ENCODE peak calls at places on chromosome 18, in seven cellular contexts. Q is Panc1, S is GM23338, C is HepG2, D is K562, I is HCT116, O is GM12878. W is an unnamed sample.

GRCh38 chr18:64171576-64171975 is 22.7 kb upstream of the LINC00305 start:
- ATAC-seq in Q (no peak), S (no peak), C (no peak), D (no peak), I (no peak), O (no peak), W (no peak)

GRCh38 chr18:36405611-36406010 is 108.1 kb downstream of the FHOD3 start:
- ATAC-seq in Q (no peak), S (no peak), C (no peak), D (no peak), I (no peak), O (no peak), W (no peak)

GRCh38 chr18:48023334-48024008 is 93.0 kb upstream of the SMAD2 start:
- ATAC-seq in Q (peak; percentile 71), S (peak; percentile 70), C (peak; percentile 54), D (peak; percentile 64), I (peak; percentile 75), O (peak; percentile 35), W (peak; percentile 31)

GRCh38 chr18:69736731-69737130 is 210.9 kb downstream of the CD226 start:
- ATAC-seq in Q (no peak), S (no peak), C (no peak), D (no peak), I (no peak), O (no peak), W (no peak)

GRCh38 chr18:8933714-8934284 is 168.7 kb upstream of the NDUFV2 start:
- ATAC-seq in Q (no peak), S (no peak), C (no peak), D (no peak), I (no peak), O (no peak), W (no peak)

GRCh38 chr18:3269241-3269640 is 7.3 kb downstream of the MYL12B start:
- ATAC-seq in Q (no peak), S (no peak), C (no peak), D (peak; percentile 28), I (no peak), O (no peak), W (no peak)

GRCh38 chr18:76657911-76658475 is 163.0 kb upstream of the ZNF516 start:
- ATAC-seq in Q (no peak), S (no peak), C (no peak), D (no peak), I (no peak), O (no peak), W (no peak)

GRCh38 chr18:2009957-2010697 is 561.2 kb downstream of the METTL4 start:
- ATAC-seq in Q (no peak), S (no peak), C (no peak), D (no peak), I (no peak), O (no peak), W (peak; percentile 75)

GRCh38 chr18:58748899-58749595 is 77.8 kb downstream of the MALT1 start:
- ATAC-seq in Q (no peak), S (no peak), C (no peak), D (no peak), I (no peak), O (peak; percentile 40), W (no peak)
- H3K36me3 ChIP-seq in Q (peaks cover 3% of the 10 kb centered on the region), S (peaks cover 4% of the 10 kb centered on the region), C (peaks cover 56% of the 10 kb centered on the region), D (no peaks in the 10 kb centered on the region), I (peaks cover 32% of the 10 kb centered on the region), O (peaks cover 8% of the 10 kb centered on the region), W (no peaks in the 10 kb centered on the region)

DNA sequence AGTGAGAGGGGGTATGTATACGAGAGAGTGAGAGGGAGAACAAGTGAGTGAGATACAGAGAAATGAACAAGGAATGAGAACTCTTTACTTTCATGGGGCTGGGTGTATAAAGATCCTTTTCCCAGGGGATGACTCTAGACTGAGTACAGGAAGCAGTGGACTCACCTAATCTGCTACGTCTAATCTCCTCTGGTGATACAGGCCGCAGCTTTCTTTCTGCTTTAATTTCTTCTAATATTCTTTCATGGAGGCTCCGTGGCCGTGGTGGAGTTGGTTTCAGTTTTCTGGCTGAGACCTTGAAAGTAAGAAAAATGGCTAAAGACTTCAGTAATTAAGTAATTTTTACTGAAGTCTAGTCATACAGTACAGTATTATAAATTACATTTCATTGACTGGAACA is 85.2 kb downstream of the PRELID3A start:
- ATAC-seq in Q (no peak), S (no peak), C (no peak), D (peak; percentile 55), I (no peak), O (no peak), W (no peak)
- TF ChIP-seq POLR2AphosphoS5 in Q (no peak), S (no peak), C (no peak), D (no peak), I (no peak), O (no peak), W (no peak)

GRCh38 chr18:24878289-24878688 is 417.9 kb downstream of the HRH4 start:
- ATAC-seq in Q (no peak), S (peak; percentile 57), C (no peak), D (no peak), I (no peak), O (peak; percentile 52), W (no peak)
- TF ChIP-seq CTCF in Q (peak; percentile 46), S (peak; percentile 72), C (peak; percentile 51), D (peak; percentile 36), I (peak; percentile 40), O (peak; percentile 33), W (peak; percentile 49)

DNA sequence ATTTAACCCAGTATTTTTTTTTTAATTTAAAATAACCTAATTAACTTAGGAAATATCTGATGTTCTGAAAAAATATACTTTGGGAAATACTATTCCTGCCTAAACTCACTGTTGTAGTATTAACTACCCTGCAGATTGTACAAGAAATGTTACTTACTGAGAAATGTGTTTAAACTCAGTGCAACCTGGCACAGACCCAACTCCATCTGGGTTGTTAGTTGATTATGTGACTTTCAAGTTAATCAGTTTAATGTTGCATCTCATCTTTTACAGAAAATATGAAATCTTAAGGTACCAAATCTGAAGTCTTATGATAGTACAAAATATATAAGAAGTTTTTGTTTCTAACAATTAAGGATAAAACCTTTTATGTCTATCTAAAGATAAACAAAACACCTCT is 27.3 kb downstream of the VAPA start:
- ATAC-seq in Q (no peak), S (no peak), C (no peak), D (no peak), I (no peak), O (no peak), W (no peak)
- H3K36me3 ChIP-seq in Q (peaks cover 43% of the 10 kb centered on the region), S (peaks cover 7% of the 10 kb centered on the region), C (peaks cover 65% of the 10 kb centered on the region), D (peaks cover 97% of the 10 kb centered on the region), I (peaks cover 35% of the 10 kb centered on the region), O (peaks cover 2% of the 10 kb centered on the region), W (peaks cover 66% of the 10 kb centered on the region)

GRCh38 chr18:52277785-52278184 is 62.2 kb upstream of the DCC start:
- ATAC-seq in Q (no peak), S (no peak), C (no peak), D (no peak), I (no peak), O (no peak), W (no peak)
- TF ChIP-seq POLR2AphosphoS5 in Q (no peak), S (no peak), C (no peak), D (no peak), I (no peak), O (no peak), W (no peak)

GRCh38 chr18:78883501-78883900 is 96.1 kb upstream of the SALL3 start:
- ATAC-seq in Q (no peak), S (no peak), C (no peak), D (no peak), I (no peak), O (no peak), W (no peak)
- TF ChIP-seq CTCF in Q (no peak), S (no peak), C (no peak), D (no peak), I (no peak), O (no peak), W (no peak)

DNA sequence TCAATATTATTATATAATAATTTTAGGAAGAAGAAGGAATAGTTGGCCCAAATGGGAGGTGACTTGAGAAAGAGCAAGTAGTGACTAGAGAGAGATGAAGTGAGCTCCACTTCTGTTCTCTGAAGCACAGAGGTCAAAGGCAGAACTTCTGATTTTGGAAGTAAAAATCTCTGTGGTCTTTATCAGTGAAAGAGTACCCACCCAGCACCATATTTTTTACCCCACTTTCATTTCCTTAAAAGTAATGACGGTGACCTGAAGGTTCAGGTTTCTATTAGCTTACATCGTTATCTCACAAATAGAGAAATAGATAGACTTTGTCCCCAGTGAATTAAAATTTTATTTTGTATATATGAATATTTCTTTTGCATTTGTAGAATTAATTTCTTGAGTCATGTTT is 95.3 kb downstream of the CDH7 start:
- ATAC-seq in Q (no peak), S (no peak), C (no peak), D (no peak), I (no peak), O (peak; percentile 76), W (no peak)
- H3K36me3 ChIP-seq in Q (no peaks in the 10 kb centered on the region), S (no peaks in the 10 kb centered on the region), C (no peaks in the 10 kb centered on the region), D (no peaks in the 10 kb centered on the region), I (no peaks in the 10 kb centered on the region), O (no peaks in the 10 kb centered on the region), W (no peaks in the 10 kb centered on the region)

DNA sequence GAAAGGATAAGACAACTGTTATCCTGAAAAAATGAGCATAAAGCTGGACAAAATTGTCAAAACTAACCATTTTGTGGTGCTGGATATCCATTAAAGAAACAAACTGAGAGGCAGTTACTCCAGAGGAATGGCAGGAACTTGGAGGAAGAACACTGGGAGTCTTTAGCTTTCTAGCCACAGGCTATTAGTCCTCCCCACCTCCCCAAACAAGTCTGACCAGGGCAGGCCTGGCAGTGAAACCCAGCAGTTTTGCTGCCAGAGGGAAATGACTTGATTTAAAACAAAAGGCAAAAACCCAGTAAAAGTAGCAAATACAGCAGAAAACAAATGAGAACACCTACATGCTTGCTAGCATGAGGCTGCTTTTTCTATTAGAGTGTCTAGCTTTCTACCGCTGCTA is 34.9 kb downstream of the OSBPL1A start:
- ATAC-seq in Q (no peak), S (peak; percentile 42), C (no peak), D (no peak), I (no peak), O (no peak), W (no peak)
- TF ChIP-seq POLR2AphosphoS5 in Q (no peak), S (no peak), C (no peak), D (no peak), I (no peak), O (no peak), W (no peak)

DNA sequence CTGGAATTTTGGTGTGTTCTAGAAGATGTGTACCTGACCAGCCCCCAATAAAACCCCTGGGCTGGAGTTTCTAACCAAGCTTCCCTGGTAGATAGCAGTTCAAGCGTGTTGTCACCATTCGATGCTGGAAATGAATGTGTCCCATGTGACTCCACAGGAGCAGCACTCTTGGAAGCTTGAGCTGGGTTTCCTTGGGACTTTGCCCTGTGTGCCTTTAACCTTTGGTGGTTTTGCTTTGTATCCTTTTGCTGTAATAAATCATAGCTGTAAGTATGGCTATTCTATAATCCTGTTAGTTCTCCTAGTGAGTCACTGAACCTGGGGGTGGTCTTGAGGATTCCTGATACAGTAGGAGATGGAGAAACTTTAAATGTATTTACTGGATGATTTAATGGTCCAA is 65.2 kb downstream of the KLHL14 start:
- ATAC-seq in Q (no peak), S (no peak), C (no peak), D (no peak), I (no peak), O (no peak), W (no peak)
- TF ChIP-seq CTCF in Q (no peak), S (no peak), C (no peak), D (no peak), I (no peak), O (no peak), W (no peak)

W was measured in gastroesophageal sphincter.